ENCODE peak calls at places on chromosomes 13 and 19, in four cellular contexts. One of them, this sample, is unnamed.

GRCh38 chr13:25732146-25732865 is 319.5 kb downstream of the SHISA2 start:
- DNase-seq in foreskin fibroblast: peak
- DNase-seq in ascending aorta: no peak
- DNase-seq in hypothalamus: no peak
- DNase-seq in this sample: no peak

GRCh38 chr13:53778937-53779336 is 750.3 kb downstream of the OLFM4 start:
- DNase-seq in foreskin fibroblast: no peak
- DNase-seq in ascending aorta: no peak
- DNase-seq in hypothalamus: no peak
- DNase-seq in this sample: no peak

GRCh38 chr19:4969772-4970531 is 1.0 kb downstream of the KDM4B start:
- DNase-seq in foreskin fibroblast: peak
- DNase-seq in ascending aorta: no peak
- DNase-seq in hypothalamus: no peak
- DNase-seq in this sample: peak

GRCh38 chr19:51977346-51977745 is 9.3 kb downstream of the ZNF350 start:
- DNase-seq in foreskin fibroblast: no peak
- DNase-seq in ascending aorta: no peak
- DNase-seq in hypothalamus: no peak
- DNase-seq in this sample: no peak

GRCh38 chr13:98269386-98269785 is 92.3 kb upstream of the RNF113B start:
- DNase-seq in foreskin fibroblast: no peak
- DNase-seq in ascending aorta: no peak
- DNase-seq in hypothalamus: no peak
- DNase-seq in this sample: no peak

GRCh38 chr19:45391346-45391745 is 13.5 kb downstream of the PPP1R13L start:
- DNase-seq in foreskin fibroblast: peak
- DNase-seq in ascending aorta: no peak
- DNase-seq in hypothalamus: no peak
- DNase-seq in this sample: peak

GRCh38 chr19:35559281-35559659 is 4.2 kb downstream of the ATP4A start:
- DNase-seq in foreskin fibroblast: no peak
- DNase-seq in ascending aorta: no peak
- DNase-seq in hypothalamus: no peak
- DNase-seq in this sample: no peak

GRCh38 chr13:97353927-97354326 is 80.0 kb upstream of the RAP2A start:
- DNase-seq in foreskin fibroblast: peak
- DNase-seq in ascending aorta: no peak
- DNase-seq in hypothalamus: no peak
- DNase-seq in this sample: no peak

GRCh38 chr13:27425151-27425917 is 915 bp downstream of the GTF3A start:
- DNase-seq in foreskin fibroblast: peak
- DNase-seq in ascending aorta: no peak
- DNase-seq in hypothalamus: no peak
- DNase-seq in this sample: no peak

GRCh38 chr19:40530091-40530901 is 46.4 kb upstream of the SHKBP1 start:
- DNase-seq in foreskin fibroblast: peak
- DNase-seq in ascending aorta: no peak
- DNase-seq in hypothalamus: peak
- DNase-seq in this sample: peak

GRCh38 chr19:29731331-29731850 is 16.3 kb upstream of the C19orf12 start:
- DNase-seq in foreskin fibroblast: no peak
- DNase-seq in ascending aorta: no peak
- DNase-seq in hypothalamus: no peak
- DNase-seq in this sample: no peak

GRCh38 chr13:95614641-95615245 is 29.8 kb downstream of the DZIP1 start:
- DNase-seq in foreskin fibroblast: no peak
- DNase-seq in ascending aorta: no peak
- DNase-seq in hypothalamus: no peak
- DNase-seq in this sample: no peak

GRCh38 chr19:50333737-50334617 is 4.8 kb upstream of the KCNC3 start:
- DNase-seq in foreskin fibroblast: peak
- DNase-seq in ascending aorta: no peak
- DNase-seq in hypothalamus: peak
- DNase-seq in this sample: peak

GRCh38 chr13:45511310-45512147 is 46.8 kb downstream of the COG3 start:
- DNase-seq in foreskin fibroblast: peak
- DNase-seq in ascending aorta: no peak
- DNase-seq in hypothalamus: no peak
- DNase-seq in this sample: no peak

GRCh38 chr13:98782654-98783053 is 30.2 kb upstream of the SLC15A1 start:
- DNase-seq in foreskin fibroblast: no peak
- DNase-seq in ascending aorta: no peak
- DNase-seq in hypothalamus: no peak
- DNase-seq in this sample: no peak

GRCh38 chr19:35265126-35265995 is 3.4 kb upstream of the USF2 start:
- DNase-seq in foreskin fibroblast: no peak
- DNase-seq in ascending aorta: no peak
- DNase-seq in hypothalamus: no peak
- DNase-seq in this sample: peak

GRCh38 chr19:9700229-9700981 is 25.5 kb upstream of the ZNF562 start:
- DNase-seq in foreskin fibroblast: no peak
- DNase-seq in ascending aorta: no peak
- DNase-seq in hypothalamus: no peak
- DNase-seq in this sample: no peak

GRCh38 chr19:39833464-39834286 is at the start of gene DYRK1B:
- DNase-seq in foreskin fibroblast: peak
- DNase-seq in ascending aorta: peak
- DNase-seq in hypothalamus: peak
- DNase-seq in this sample: peak

GRCh38 chr13:64810701-64811258 is 2419.4 kb downstream of the PCDH9 start:
- DNase-seq in foreskin fibroblast: peak
- DNase-seq in ascending aorta: no peak
- DNase-seq in hypothalamus: no peak
- DNase-seq in this sample: no peak

GRCh38 chr19:5182811-5183210 is 157.8 kb downstream of the PTPRS start:
- DNase-seq in foreskin fibroblast: peak
- DNase-seq in ascending aorta: no peak
- DNase-seq in hypothalamus: no peak
- DNase-seq in this sample: no peak

GRCh38 chr13:37386276-37386675 is 212.3 kb downstream of the POSTN start:
- DNase-seq in foreskin fibroblast: peak
- DNase-seq in ascending aorta: no peak
- DNase-seq in hypothalamus: no peak
- DNase-seq in this sample: no peak

GRCh38 chr13:20570540-20570939 is 3.6 kb downstream of the IFT88 start:
- DNase-seq in foreskin fibroblast: peak
- DNase-seq in ascending aorta: no peak
- DNase-seq in hypothalamus: no peak
- DNase-seq in this sample: no peak

GRCh38 chr19:4140237-4140711 is 13.2 kb upstream of the CREB3L3 start:
- DNase-seq in foreskin fibroblast: peak
- DNase-seq in ascending aorta: no peak
- DNase-seq in hypothalamus: no peak
- DNase-seq in this sample: peak

GRCh38 chr19:10499550-10500246 is 3.5 kb downstream of the KEAP1 start:
- DNase-seq in foreskin fibroblast: no peak
- DNase-seq in ascending aorta: no peak
- DNase-seq in hypothalamus: no peak
- DNase-seq in this sample: peak

GRCh38 chr13:51057001-51057400 is 54.1 kb downstream of the C13orf42 start:
- DNase-seq in foreskin fibroblast: no peak
- DNase-seq in ascending aorta: no peak
- DNase-seq in hypothalamus: no peak
- DNase-seq in this sample: peak

GRCh38 chr13:35144496-35144895 is 202.4 kb downstream of the NBEA start:
- DNase-seq in foreskin fibroblast: peak
- DNase-seq in ascending aorta: no peak
- DNase-seq in hypothalamus: no peak
- DNase-seq in this sample: no peak

GRCh38 chr13:55439450-55439849 is 1701.3 kb upstream of the PRR20A start:
- DNase-seq in foreskin fibroblast: no peak
- DNase-seq in ascending aorta: no peak
- DNase-seq in hypothalamus: no peak
- DNase-seq in this sample: no peak

GRCh38 chr19:2145831-2146241 is 5.5 kb downstream of the AP3D1 start:
- DNase-seq in foreskin fibroblast: peak
- DNase-seq in ascending aorta: no peak
- DNase-seq in hypothalamus: no peak
- DNase-seq in this sample: no peak

GRCh38 chr13:64057372-64058020 is 2641.8 kb upstream of the PCDH20 start:
- DNase-seq in foreskin fibroblast: no peak
- DNase-seq in ascending aorta: no peak
- DNase-seq in hypothalamus: no peak
- DNase-seq in this sample: no peak

GRCh38 chr19:39083983-39084731 is at the start of gene ACP7:
- DNase-seq in foreskin fibroblast: no peak
- DNase-seq in ascending aorta: no peak
- DNase-seq in hypothalamus: peak
- DNase-seq in this sample: peak

GRCh38 chr13:81021284-81021683 is 680.4 kb upstream of the SPRY2 start:
- DNase-seq in foreskin fibroblast: no peak
- DNase-seq in ascending aorta: no peak
- DNase-seq in hypothalamus: no peak
- DNase-seq in this sample: no peak